ENCODE peak calls at places on chromosomes 16 and 17, in seven cellular contexts. One of them, this sample, is unnamed.
A peak's percentile ranks its signal among the peaks of the same experiment; 100 is the strongest.

GRCh38 chr17:74978240-74978639 is 5.7 kb upstream of the HID1 start:
- DNase-seq in thoracic aorta: no peak
- DNase-seq in gastrocnemius medialis: no peak
- DNase-seq in neural progenitor cell: no peak
- DNase-seq in mucosa of descending colon: no peak
- DNase-seq in ovary: no peak
- DNase-seq in tibial artery: no peak
- DNase-seq in this sample: no peak

GRCh38 chr16:70715113-70715711 is 29.4 kb upstream of the MTSS2 start:
- DNase-seq in mucosa of descending colon: no peak
- DNase-seq in thoracic aorta: peak; percentile 92
- DNase-seq in neural progenitor cell: no peak
- DNase-seq in tibial artery: peak; percentile 91
- DNase-seq in ovary: peak; percentile 90
- DNase-seq in gastrocnemius medialis: peak; percentile 91
- DNase-seq in this sample: no peak

GRCh38 chr16:49024016-49024415 is 257.6 kb downstream of the CBLN1 start:
- DNase-seq in neural progenitor cell: no peak
- DNase-seq in thoracic aorta: no peak
- DNase-seq in tibial artery: no peak
- DNase-seq in ovary: no peak
- DNase-seq in gastrocnemius medialis: no peak
- DNase-seq in mucosa of descending colon: no peak
- DNase-seq in this sample: no peak

GRCh38 chr17:80770881-80771611 is 220.6 kb upstream of the CHMP6 start:
- DNase-seq in mucosa of descending colon: no peak
- DNase-seq in gastrocnemius medialis: no peak
- DNase-seq in thoracic aorta: no peak
- DNase-seq in neural progenitor cell: no peak
- DNase-seq in ovary: no peak
- DNase-seq in tibial artery: no peak
- DNase-seq in this sample: no peak

GRCh38 chr17:31072186-31072585 is 22.6 kb upstream of the NF1 start:
- DNase-seq in ovary: no peak
- DNase-seq in thoracic aorta: no peak
- DNase-seq in mucosa of descending colon: no peak
- DNase-seq in gastrocnemius medialis: no peak
- DNase-seq in neural progenitor cell: peak; percentile 63
- DNase-seq in tibial artery: no peak
- DNase-seq in this sample: no peak

GRCh38 chr16:67356372-67356771 is 29.8 kb downstream of the LRRC36 start:
- DNase-seq in ovary: no peak
- DNase-seq in gastrocnemius medialis: no peak
- DNase-seq in neural progenitor cell: no peak
- DNase-seq in thoracic aorta: no peak
- DNase-seq in mucosa of descending colon: no peak
- DNase-seq in tibial artery: no peak
- DNase-seq in this sample: no peak

GRCh38 chr17:37717627-37718382 is 27.1 kb downstream of the HNF1B start:
- DNase-seq in neural progenitor cell: no peak
- DNase-seq in gastrocnemius medialis: no peak
- DNase-seq in tibial artery: no peak
- DNase-seq in ovary: no peak
- DNase-seq in thoracic aorta: no peak
- DNase-seq in mucosa of descending colon: no peak
- DNase-seq in this sample: peak; percentile 42

GRCh38 chr17:74768069-74768762 is 7.9 kb downstream of the NAT9 start:
- DNase-seq in tibial artery: peak; percentile 66
- DNase-seq in thoracic aorta: peak; percentile 79
- DNase-seq in mucosa of descending colon: no peak
- DNase-seq in neural progenitor cell: no peak
- DNase-seq in ovary: peak; percentile 63
- DNase-seq in gastrocnemius medialis: peak; percentile 67
- DNase-seq in this sample: no peak

GRCh38 chr17:36578671-36579070 is 13.0 kb upstream of the DHRS11 start:
- DNase-seq in tibial artery: no peak
- DNase-seq in mucosa of descending colon: no peak
- DNase-seq in ovary: no peak
- DNase-seq in neural progenitor cell: no peak
- DNase-seq in thoracic aorta: no peak
- DNase-seq in gastrocnemius medialis: no peak
- DNase-seq in this sample: no peak

GRCh38 chr16:85182774-85183173 is 70.5 kb upstream of the CIBAR2 start:
- DNase-seq in neural progenitor cell: no peak
- DNase-seq in gastrocnemius medialis: no peak
- DNase-seq in ovary: no peak
- DNase-seq in thoracic aorta: no peak
- DNase-seq in mucosa of descending colon: no peak
- DNase-seq in tibial artery: no peak
- DNase-seq in this sample: no peak

GRCh38 chr17:73390221-73390620 is 78.4 kb upstream of the CDC42EP4 start:
- DNase-seq in ovary: no peak
- DNase-seq in neural progenitor cell: no peak
- DNase-seq in tibial artery: no peak
- DNase-seq in gastrocnemius medialis: no peak
- DNase-seq in mucosa of descending colon: no peak
- DNase-seq in thoracic aorta: no peak
- DNase-seq in this sample: no peak

GRCh38 chr17:5741810-5742209 is 157.5 kb upstream of the NLRP1 start:
- DNase-seq in thoracic aorta: no peak
- DNase-seq in gastrocnemius medialis: no peak
- DNase-seq in mucosa of descending colon: no peak
- DNase-seq in neural progenitor cell: no peak
- DNase-seq in tibial artery: no peak
- DNase-seq in ovary: no peak
- DNase-seq in this sample: no peak

GRCh38 chr17:28885951-28886350 is 11.6 kb downstream of the FLOT2 start:
- DNase-seq in tibial artery: no peak
- DNase-seq in ovary: no peak
- DNase-seq in gastrocnemius medialis: no peak
- DNase-seq in mucosa of descending colon: no peak
- DNase-seq in thoracic aorta: no peak
- DNase-seq in neural progenitor cell: no peak
- DNase-seq in this sample: no peak

GRCh38 chr17:28887871-28888471 is 9.6 kb downstream of the FLOT2 start:
- DNase-seq in ovary: no peak
- DNase-seq in tibial artery: no peak
- DNase-seq in thoracic aorta: no peak
- DNase-seq in gastrocnemius medialis: no peak
- DNase-seq in mucosa of descending colon: no peak
- DNase-seq in neural progenitor cell: no peak
- DNase-seq in this sample: no peak

GRCh38 chr17:28889996-28890395 is 7.5 kb downstream of the FLOT2 start:
- DNase-seq in tibial artery: no peak
- DNase-seq in mucosa of descending colon: no peak
- DNase-seq in neural progenitor cell: no peak
- DNase-seq in gastrocnemius medialis: no peak
- DNase-seq in ovary: no peak
- DNase-seq in thoracic aorta: no peak
- DNase-seq in this sample: no peak

GRCh38 chr17:28891201-28891600 is 6.3 kb downstream of the FLOT2 start:
- DNase-seq in ovary: no peak
- DNase-seq in thoracic aorta: no peak
- DNase-seq in neural progenitor cell: no peak
- DNase-seq in gastrocnemius medialis: no peak
- DNase-seq in tibial artery: no peak
- DNase-seq in mucosa of descending colon: no peak
- DNase-seq in this sample: no peak

GRCh38 chr17:28888832-28889231 is 8.7 kb downstream of the FLOT2 start:
- DNase-seq in mucosa of descending colon: no peak
- DNase-seq in neural progenitor cell: no peak
- DNase-seq in tibial artery: no peak
- DNase-seq in gastrocnemius medialis: no peak
- DNase-seq in ovary: no peak
- DNase-seq in thoracic aorta: no peak
- DNase-seq in this sample: no peak
- H3K4me3 ChIP-seq in mucosa of descending colon: no peak overlapping the region
- H3K4me3 ChIP-seq in neural progenitor cell: no peak overlapping the region
- H3K4me3 ChIP-seq in tibial artery: no peak overlapping the region
- H3K4me3 ChIP-seq in gastrocnemius medialis: no peak overlapping the region
- H3K4me3 ChIP-seq in ovary: no peak overlapping the region
- H3K4me3 ChIP-seq in thoracic aorta: no peak overlapping the region
- H3K4me3 ChIP-seq in this sample: no peak overlapping the region

DNA sequence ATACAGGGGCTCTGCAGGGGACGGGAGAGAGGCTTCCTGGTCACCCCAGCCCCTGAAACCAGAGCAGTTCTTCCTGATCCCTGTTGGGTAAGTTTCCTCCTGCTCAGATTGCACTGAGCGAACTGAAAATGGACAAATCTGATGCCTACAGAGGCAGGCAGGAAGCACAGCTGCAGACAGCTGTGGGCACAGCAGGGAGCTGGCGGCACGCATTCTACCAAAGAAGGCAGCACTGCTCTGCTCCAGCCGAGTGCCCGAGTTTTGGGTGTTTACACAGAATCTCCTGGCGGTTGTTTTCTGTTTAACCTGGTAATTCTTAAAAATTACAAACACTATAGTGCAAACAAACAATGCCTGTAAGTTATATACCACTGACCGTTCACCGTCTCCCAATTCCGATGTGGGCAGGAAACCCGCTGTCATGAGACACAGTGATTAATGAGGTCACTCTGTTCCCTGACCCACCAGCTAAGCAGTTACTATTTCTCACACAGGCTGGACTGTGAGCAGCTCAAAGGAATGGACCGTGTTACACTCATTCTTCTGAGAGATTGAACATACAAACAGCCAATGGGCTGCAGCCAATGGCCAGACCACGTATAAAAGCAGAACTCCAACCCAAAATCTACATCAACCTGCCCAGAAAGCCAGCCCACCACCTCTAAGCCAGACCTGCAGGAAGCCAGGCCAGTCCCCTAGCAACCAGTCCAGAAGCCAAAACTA is 25.5 kb downstream of the NSMCE1 start:
- DNase-seq in thoracic aorta: peak; percentile 50
- DNase-seq in neural progenitor cell: peak; percentile 62
- DNase-seq in mucosa of descending colon: no peak
- DNase-seq in gastrocnemius medialis: no peak
- DNase-seq in tibial artery: peak; percentile 72
- DNase-seq in ovary: no peak
- DNase-seq in this sample: no peak
- H3K4me3 ChIP-seq in thoracic aorta: peak overlapping the region; percentile 69
- H3K4me3 ChIP-seq in neural progenitor cell: no peak overlapping the region
- H3K4me3 ChIP-seq in mucosa of descending colon: no peak overlapping the region
- H3K4me3 ChIP-seq in gastrocnemius medialis: no peak overlapping the region
- H3K4me3 ChIP-seq in tibial artery: peak overlapping the region; percentile 42
- H3K4me3 ChIP-seq in ovary: no peak overlapping the region
- H3K4me3 ChIP-seq in this sample: no peak overlapping the region

GRCh38 chr17:57213180-57213825 is 43.0 kb upstream of the MSI2 start:
- DNase-seq in gastrocnemius medialis: no peak
- DNase-seq in ovary: no peak
- DNase-seq in mucosa of descending colon: no peak
- DNase-seq in tibial artery: no peak
- DNase-seq in neural progenitor cell: no peak
- DNase-seq in thoracic aorta: no peak
- DNase-seq in this sample: no peak

GRCh38 chr17:57211010-57211411 is 45.3 kb upstream of the MSI2 start:
- DNase-seq in neural progenitor cell: no peak
- DNase-seq in ovary: no peak
- DNase-seq in gastrocnemius medialis: no peak
- DNase-seq in thoracic aorta: no peak
- DNase-seq in mucosa of descending colon: no peak
- DNase-seq in tibial artery: no peak
- DNase-seq in this sample: no peak

GRCh38 chr17:57210224-57210553 is 46.1 kb upstream of the MSI2 start:
- DNase-seq in neural progenitor cell: no peak
- DNase-seq in gastrocnemius medialis: no peak
- DNase-seq in mucosa of descending colon: no peak
- DNase-seq in ovary: no peak
- DNase-seq in tibial artery: no peak
- DNase-seq in thoracic aorta: no peak
- DNase-seq in this sample: no peak

GRCh38 chr17:57211543-57211942 is 44.8 kb upstream of the MSI2 start:
- DNase-seq in ovary: no peak
- DNase-seq in tibial artery: no peak
- DNase-seq in neural progenitor cell: no peak
- DNase-seq in thoracic aorta: no peak
- DNase-seq in gastrocnemius medialis: no peak
- DNase-seq in mucosa of descending colon: no peak
- DNase-seq in this sample: no peak

DNA sequence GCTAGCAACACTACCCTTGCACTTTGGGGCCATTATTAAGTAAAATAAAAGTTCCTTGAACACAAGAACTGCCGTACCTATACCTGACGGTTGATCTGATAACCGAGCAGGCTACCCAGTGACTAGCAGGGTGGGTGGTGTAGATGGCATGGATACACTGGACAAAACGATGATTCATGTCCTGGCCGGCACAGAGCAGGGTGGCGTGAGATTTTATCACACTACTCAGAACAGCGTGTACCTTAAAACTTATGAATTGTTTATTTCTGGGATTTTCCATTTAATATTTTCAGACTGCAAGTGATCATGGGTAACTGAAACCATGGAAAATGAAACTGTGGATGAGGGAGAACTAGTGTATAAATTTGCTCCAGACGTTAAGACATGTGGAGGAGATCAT is 41.0 kb upstream of the MSI2 start:
- DNase-seq in ovary: no peak
- DNase-seq in gastrocnemius medialis: peak; percentile 5
- DNase-seq in neural progenitor cell: no peak
- DNase-seq in tibial artery: peak; percentile 23
- DNase-seq in thoracic aorta: no peak
- DNase-seq in mucosa of descending colon: no peak
- DNase-seq in this sample: no peak
- H3K4me3 ChIP-seq in ovary: no peak overlapping the region
- H3K4me3 ChIP-seq in gastrocnemius medialis: no peak overlapping the region
- H3K4me3 ChIP-seq in neural progenitor cell: no peak overlapping the region
- H3K4me3 ChIP-seq in tibial artery: no peak overlapping the region
- H3K4me3 ChIP-seq in thoracic aorta: no peak overlapping the region
- H3K4me3 ChIP-seq in mucosa of descending colon: no peak overlapping the region
- H3K4me3 ChIP-seq in this sample: no peak overlapping the region

GRCh38 chr17:60390223-60390622 is 1.7 kb downstream of the USP32 start:
- DNase-seq in thoracic aorta: no peak
- DNase-seq in neural progenitor cell: no peak
- DNase-seq in mucosa of descending colon: no peak
- DNase-seq in tibial artery: no peak
- DNase-seq in ovary: no peak
- DNase-seq in gastrocnemius medialis: peak; percentile 25
- DNase-seq in this sample: no peak
- H3K4me3 ChIP-seq in thoracic aorta: peak overlapping the region; percentile 88
- H3K4me3 ChIP-seq in neural progenitor cell: peak overlapping the region; percentile 87
- H3K4me3 ChIP-seq in mucosa of descending colon: no peak overlapping the region
- H3K4me3 ChIP-seq in tibial artery: peak overlapping the region; percentile 83
- H3K4me3 ChIP-seq in ovary: no peak overlapping the region
- H3K4me3 ChIP-seq in gastrocnemius medialis: peak overlapping the region; percentile 74
- H3K4me3 ChIP-seq in this sample: no peak overlapping the region

DNA sequence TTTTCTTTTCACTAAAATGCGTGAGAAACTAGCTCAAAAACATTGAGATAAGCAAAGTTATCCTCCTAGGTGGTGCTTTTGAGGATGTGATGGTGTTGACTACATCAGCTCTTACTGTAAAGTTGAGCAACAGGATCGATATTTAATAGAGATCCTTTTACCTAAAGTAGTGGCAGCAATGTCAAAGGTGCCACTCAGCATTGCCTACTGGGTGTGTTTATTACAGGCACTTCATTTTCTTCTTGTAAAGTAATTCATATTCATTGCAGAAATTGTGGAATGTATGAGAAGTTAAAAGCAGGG is 1.4 kb downstream of the PSMD3 start:
- DNase-seq in ovary: no peak
- DNase-seq in thoracic aorta: no peak
- DNase-seq in tibial artery: no peak
- DNase-seq in neural progenitor cell: no peak
- DNase-seq in gastrocnemius medialis: no peak
- DNase-seq in mucosa of descending colon: no peak
- DNase-seq in this sample: no peak
- H3K4me3 ChIP-seq in ovary: peak overlapping the region; percentile 80
- H3K4me3 ChIP-seq in thoracic aorta: peak overlapping the region; percentile 97
- H3K4me3 ChIP-seq in tibial artery: peak overlapping the region; percentile 97
- H3K4me3 ChIP-seq in neural progenitor cell: peak overlapping the region; percentile 85
- H3K4me3 ChIP-seq in gastrocnemius medialis: peak overlapping the region; percentile 95
- H3K4me3 ChIP-seq in mucosa of descending colon: no peak overlapping the region
- H3K4me3 ChIP-seq in this sample: peak overlapping the region; percentile 100

GRCh38 chr17:65278050-65278819 is 141.1 kb downstream of the RGS9 start:
- DNase-seq in gastrocnemius medialis: no peak
- DNase-seq in thoracic aorta: no peak
- DNase-seq in ovary: peak; percentile 56
- DNase-seq in mucosa of descending colon: peak; percentile 78
- DNase-seq in tibial artery: no peak
- DNase-seq in neural progenitor cell: peak; percentile 88
- DNase-seq in this sample: no peak
- H3K4me3 ChIP-seq in gastrocnemius medialis: no peak overlapping the region
- H3K4me3 ChIP-seq in thoracic aorta: peak overlapping the region; percentile 63
- H3K4me3 ChIP-seq in ovary: no peak overlapping the region
- H3K4me3 ChIP-seq in mucosa of descending colon: no peak overlapping the region
- H3K4me3 ChIP-seq in tibial artery: no peak overlapping the region
- H3K4me3 ChIP-seq in neural progenitor cell: no peak overlapping the region
- H3K4me3 ChIP-seq in this sample: no peak overlapping the region